ENCODE peak calls at places on chromosomes 11 and 22, in ten cellular contexts. Q is activated CD4-positive, alpha-beta T cell treated with anti-CD3 and anti-CD28 coated beads for 48 hours; P is astrocyte of the spinal cord; O is anterior cingulate cortex; B is NCI-H1417; T is adrenal gland; C is GM10248; V is kidney tubule cell; I is HTR-8/SVneo; M is mucosa of gallbladder. Z is an unnamed sample.

GRCh38 chr11:1126935-1127663 is 30.7 kb upstream of the MUC5AC start:
- DNase-seq in Q (peak), M (no peak), V (no peak), O (no peak), T (no peak), C (no peak), P (no peak), I (no peak), B (no peak), Z (no peak)

GRCh38 chr11:18492888-18493287 is 33.9 kb downstream of the TSG101 start:
- DNase-seq in Q (no peak), T (no peak), C (no peak), V (no peak), O (no peak), P (no peak), B (no peak), M (no peak), I (no peak), Z (no peak)

GRCh38 chr11:34602245-34602644 is 18.6 kb upstream of the EHF start:
- DNase-seq in T (no peak), Q (no peak), C (no peak), P (no peak), V (no peak), M (no peak), O (no peak), I (no peak), B (no peak), Z (no peak)

GRCh38 chr11:130403301-130403804 is 25.1 kb downstream of the ADAMTS8 start:
- DNase-seq in P (peak), I (peak), M (peak), Q (no peak), V (peak), B (no peak), T (peak), O (no peak), C (no peak), Z (no peak)

GRCh38 chr11:128498846-128499245 is 88.5 kb downstream of the ETS1 start:
- DNase-seq in B (no peak), V (peak), Q (no peak), O (no peak), P (peak), I (no peak), T (no peak), M (no peak), C (no peak), Z (no peak)

GRCh38 chr11:2789791-2790580 is 90.2 kb upstream of the KCNQ1OT1 start:
- DNase-seq in Q (peak), O (no peak), P (no peak), I (no peak), C (no peak), V (no peak), B (no peak), T (peak), M (no peak), Z (no peak)

GRCh38 chr11:14094481-14095037 is 132.0 kb downstream of the SPON1 start:
- DNase-seq in V (peak), M (no peak), I (no peak), T (no peak), P (no peak), O (no peak), Q (no peak), C (no peak), B (no peak), Z (no peak)

GRCh38 chr11:22671751-22672150 is 5.3 kb downstream of the GAS2 start:
- DNase-seq in P (peak), T (no peak), Q (no peak), B (no peak), V (no peak), M (no peak), O (no peak), C (no peak), I (no peak), Z (no peak)

GRCh38 chr22:17315310-17315709 is 54.0 kb upstream of the CECR2 start:
- DNase-seq in T (no peak), I (no peak), C (no peak), O (no peak), M (no peak), Q (no peak), B (peak), P (no peak), V (no peak), Z (no peak)

GRCh38 chr11:118609380-118610219 is 2.2 kb downstream of the PHLDB1 start:
- DNase-seq in B (no peak), T (no peak), Q (peak), C (no peak), P (peak), I (no peak), O (no peak), M (no peak), V (no peak), Z (peak)

GRCh38 chr22:40479126-40479800 is 108.9 kb downstream of the SGSM3 start:
- DNase-seq in I (no peak), B (no peak), T (no peak), O (no peak), C (no peak), M (no peak), Q (no peak), P (no peak), V (no peak), Z (no peak)

GRCh38 chr11:113991718-113992458 is 17.0 kb downstream of the HTR3A start:
- DNase-seq in V (no peak), P (no peak), I (no peak), C (no peak), O (no peak), Q (no peak), B (peak), M (no peak), T (no peak), Z (no peak)

GRCh38 chr11:106872246-106872645 is 146.0 kb downstream of the GUCY1A2 start:
- DNase-seq in I (no peak), Q (no peak), O (no peak), T (no peak), P (no peak), M (no peak), B (no peak), V (no peak), C (no peak), Z (no peak)

GRCh38 chr11:73330569-73331093 is 22.6 kb downstream of the ARHGEF17 start:
- DNase-seq in O (no peak), C (no peak), Q (no peak), I (peak), B (no peak), V (peak), P (no peak), T (no peak), M (no peak), Z (no peak)

GRCh38 chr22:17706947-17707346 is 67.3 kb downstream of the BID start:
- DNase-seq in T (no peak), C (no peak), I (no peak), P (no peak), Q (no peak), B (no peak), M (no peak), O (no peak), V (no peak), Z (no peak)

GRCh38 chr11:27626269-27626937 is 73.9 kb downstream of the BDNF start:
- DNase-seq in V (no peak), I (no peak), B (no peak), Q (no peak), P (no peak), M (no peak), O (no peak), T (no peak), C (no peak), Z (no peak)

GRCh38 chr11:87326594-87326993 is 288.9 kb downstream of the TMEM135 start:
- DNase-seq in I (no peak), O (no peak), B (no peak), T (no peak), C (no peak), M (no peak), Q (no peak), V (no peak), P (no peak), Z (no peak)

GRCh38 chr22:35480143-35480542 is 60.5 kb upstream of the RASD2 start:
- DNase-seq in M (no peak), Q (no peak), B (peak), T (peak), P (peak), C (no peak), V (peak), I (no peak), O (no peak), Z (no peak)

GRCh38 chr11:3953327-3953726 is 97.9 kb downstream of the STIM1 start:
- DNase-seq in P (no peak), V (no peak), C (no peak), T (no peak), O (no peak), B (no peak), I (no peak), M (no peak), Q (no peak), Z (no peak)

GRCh38 chr11:11747570-11747969 is 94.2 kb upstream of the USP47 start:
- DNase-seq in Q (no peak), C (no peak), P (no peak), M (no peak), T (no peak), I (no peak), B (no peak), O (no peak), V (no peak), Z (no peak)

GRCh38 chr22:43905681-43906080 is 13.9 kb upstream of the PNPLA5 start:
- DNase-seq in C (no peak), T (no peak), V (no peak), O (no peak), B (no peak), I (no peak), Q (no peak), P (no peak), M (no peak), Z (no peak)

GRCh38 chr11:35927730-35928129 is 16.1 kb upstream of the LDLRAD3 start:
- DNase-seq in C (no peak), I (no peak), Q (no peak), T (peak), O (no peak), M (peak), B (no peak), V (peak), P (no peak), Z (no peak)

GRCh38 chr11:72673943-72674828 is at the start of gene PDE2A:
- DNase-seq in Q (no peak), M (no peak), B (peak), V (no peak), I (no peak), P (no peak), T (no peak), C (no peak), O (no peak), Z (no peak)

GRCh38 chr11:111603633-111604130 is 1.4 kb downstream of the SIK2 start:
- DNase-seq in T (no peak), P (no peak), O (no peak), Q (no peak), C (no peak), V (no peak), M (no peak), B (no peak), I (no peak), Z (no peak)

GRCh38 chr11:58928082-58928574 is 11.2 kb upstream of the GLYATL1 start:
- DNase-seq in Q (no peak), I (no peak), T (no peak), B (no peak), V (peak), M (no peak), C (no peak), O (no peak), P (no peak), Z (no peak)